ENCODE peak calls at places on chromosomes 4 and X, in ten cellular contexts. R, A, G, C, T, K, M, U, V and F are unnamed samples.

GRCh38 chrX:71098302-71098701 is 2.7 kb downstream of the FOXO4 start:
- DNase-seq in R (peak), A (peak), G (peak), C (peak), T (peak), K (no peak), M (peak), U (peak), V (peak), F (peak)

GRCh38 chr4:74474345-74475099 is 29.6 kb downstream of the AREG start:
- DNase-seq in R (no peak), A (no peak), G (peak), C (no peak), T (peak), K (no peak), M (peak), U (no peak), V (no peak), F (no peak)

GRCh38 chrX:116490091-116490490 is 27.3 kb upstream of the CT83 start:
- DNase-seq in R (no peak), A (no peak), G (no peak), C (no peak), T (peak), K (no peak), M (no peak), U (no peak), V (no peak), F (no peak)

GRCh38 chrX:9538544-9539045 is 73.7 kb downstream of the TBL1X start:
- DNase-seq in R (no peak), A (no peak), G (no peak), C (no peak), T (peak), K (peak), M (peak), U (no peak), V (no peak), F (no peak)

GRCh38 chr4:156870166-156870565 is 101.4 kb downstream of the PDGFC start:
- DNase-seq in R (no peak), A (no peak), G (no peak), C (no peak), T (peak), K (no peak), M (no peak), U (no peak), V (no peak), F (no peak)

GRCh38 chr4:34676390-34676789 is 1567.9 kb downstream of the ARAP2 start:
- DNase-seq in R (no peak), A (no peak), G (no peak), C (no peak), T (peak), K (no peak), M (no peak), U (no peak), V (no peak), F (no peak)

GRCh38 chr4:7148337-7148736 is 44.0 kb upstream of the SORCS2 start:
- DNase-seq in R (no peak), A (no peak), G (no peak), C (no peak), T (no peak), K (no peak), M (no peak), U (no peak), V (no peak), F (no peak)

GRCh38 chr4:133584714-133585113 is 435.6 kb downstream of the PCDH10 start:
- DNase-seq in R (no peak), A (no peak), G (no peak), C (no peak), T (peak), K (no peak), M (no peak), U (no peak), V (no peak), F (no peak)

GRCh38 chr4:53583513-53583912 is 7.8 kb downstream of the LNX1 start:
- DNase-seq in R (no peak), A (no peak), G (no peak), C (no peak), T (no peak), K (no peak), M (no peak), U (no peak), V (no peak), F (no peak)

GRCh38 chr4:38004887-38005286 is 44.7 kb downstream of the PTTG2 start:
- DNase-seq in R (no peak), A (no peak), G (no peak), C (no peak), T (no peak), K (no peak), M (no peak), U (no peak), V (no peak), F (no peak)

GRCh38 chr4:81827568-81828202 is 356.0 kb upstream of the RASGEF1B start:
- DNase-seq in R (peak), A (no peak), G (no peak), C (no peak), T (no peak), K (no peak), M (no peak), U (no peak), V (no peak), F (no peak)

GRCh38 chr4:131978120-131978519 is 1171.0 kb upstream of the PCDH10 start:
- DNase-seq in R (no peak), A (no peak), G (no peak), C (no peak), T (no peak), K (no peak), M (no peak), U (no peak), V (no peak), F (no peak)

GRCh38 chr4:154024097-154024496 is 235.2 kb upstream of the SFRP2 start:
- DNase-seq in R (peak), A (peak), G (no peak), C (no peak), T (peak), K (peak), M (no peak), U (no peak), V (peak), F (no peak)

GRCh38 chr4:2400841-2401609 is 17.4 kb downstream of the ZFYVE28 start:
- DNase-seq in R (peak), A (no peak), G (peak), C (no peak), T (no peak), K (no peak), M (peak), U (no peak), V (no peak), F (no peak)

GRCh38 chr4:26085581-26085980 is 171.6 kb downstream of the SMIM20 start:
- DNase-seq in R (no peak), A (no peak), G (no peak), C (no peak), T (no peak), K (no peak), M (no peak), U (no peak), V (no peak), F (no peak)

GRCh38 chr4:8785656-8786142 is 85.9 kb downstream of the HMX1 start:
- DNase-seq in R (no peak), A (no peak), G (no peak), C (no peak), T (no peak), K (no peak), M (no peak), U (no peak), V (no peak), F (no peak)

GRCh38 chr4:187550256-187550950 is 445.2 kb upstream of the ZFP42 start:
- DNase-seq in R (no peak), A (no peak), G (no peak), C (no peak), T (no peak), K (no peak), M (no peak), U (no peak), V (no peak), F (no peak)

GRCh38 chrX:23737413-23737812 is 5.7 kb downstream of the ACOT9 start:
- DNase-seq in R (peak), A (no peak), G (no peak), C (no peak), T (peak), K (no peak), M (no peak), U (no peak), V (no peak), F (no peak)

GRCh38 chrX:110082156-110082555 is 79.2 kb downstream of the TMEM164 start:
- DNase-seq in R (no peak), A (no peak), G (no peak), C (no peak), T (peak), K (no peak), M (peak), U (no peak), V (no peak), F (no peak)

GRCh38 chr4:174714393-174715211 is 114.4 kb downstream of the GLRA3 start:
- DNase-seq in R (peak), A (peak), G (peak), C (no peak), T (peak), K (no peak), M (peak), U (no peak), V (peak), F (no peak)

GRCh38 chrX:21702725-21703228 is 44.6 kb upstream of the KLHL34 start:
- DNase-seq in R (no peak), A (no peak), G (no peak), C (no peak), T (no peak), K (no peak), M (no peak), U (no peak), V (no peak), F (no peak)
- TF ChIP-seq CTCF in R (no peak), A (no peak), G (no peak), C (no peak), T (no peak), K (no peak), M (no peak), U (no peak), V (no peak), F (no peak)

GRCh38 chr4:39587881-39588280 is 50.8 kb downstream of the SMIM14 start:
- DNase-seq in R (no peak), A (no peak), G (no peak), C (no peak), T (peak), K (no peak), M (no peak), U (no peak), V (no peak), F (no peak)

DNA sequence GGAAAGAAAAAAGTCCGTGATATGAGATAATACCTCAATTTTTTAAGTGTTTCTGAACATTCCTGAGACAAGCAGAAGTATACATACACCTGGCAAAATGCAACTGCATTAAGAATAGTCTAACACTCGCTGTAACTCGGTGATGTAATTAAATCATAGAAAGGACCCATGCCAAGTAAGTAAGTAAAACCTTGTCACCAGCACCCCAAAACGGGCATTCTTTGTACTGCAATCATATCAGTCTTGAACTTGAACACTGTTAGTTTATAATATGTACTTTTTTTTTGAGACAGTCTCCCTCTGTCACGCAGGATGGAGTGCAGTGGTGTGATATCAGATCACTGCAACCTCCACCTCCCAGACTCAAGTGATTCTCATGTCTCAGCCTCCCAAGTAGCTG is 47.4 kb downstream of the SMIM14 start:
- DNase-seq in R (no peak), A (no peak), G (peak), C (no peak), T (peak), K (no peak), M (peak), U (no peak), V (no peak), F (no peak)
- TF ChIP-seq CTCF in R (no peak), A (no peak), G (no peak), C (no peak), T (no peak), K (no peak), M (peak), U (no peak), V (no peak), F (no peak)

DNA sequence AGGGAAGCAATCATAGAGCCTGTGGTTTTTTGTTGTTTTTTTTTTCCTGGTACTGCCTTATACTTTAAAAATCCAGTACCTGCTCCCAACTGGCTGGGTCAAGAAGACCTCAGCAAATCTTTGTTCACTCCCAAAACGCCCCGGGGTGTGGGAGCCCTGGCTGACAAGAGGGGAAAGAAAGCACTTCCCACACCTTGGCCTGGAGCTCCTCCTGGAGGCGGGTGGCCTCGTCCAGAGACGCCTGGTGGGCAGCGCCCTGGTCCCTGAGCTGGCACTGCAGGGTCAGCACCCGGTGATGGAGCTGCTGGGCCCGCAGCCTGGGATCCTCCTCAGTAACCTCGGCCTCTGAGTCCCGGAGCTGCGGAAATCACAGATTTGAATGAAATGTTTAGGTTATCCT is 38.2 kb downstream of the C4orf50 start:
- DNase-seq in R (no peak), A (peak), G (no peak), C (no peak), T (no peak), K (no peak), M (no peak), U (no peak), V (peak), F (no peak)
- TF ChIP-seq CTCF in R (no peak), A (no peak), G (no peak), C (no peak), T (peak), K (peak), M (peak), U (no peak), V (no peak), F (no peak)

GRCh38 chrX:76420237-76420636 is 7.3 kb upstream of the MAGEE1 start:
- DNase-seq in R (no peak), A (no peak), G (no peak), C (no peak), T (peak), K (no peak), M (no peak), U (no peak), V (no peak), F (no peak)
- TF ChIP-seq CTCF in R (peak), A (no peak), G (no peak), C (no peak), T (no peak), K (no peak), M (no peak), U (no peak), V (no peak), F (no peak)

GRCh38 chr4:162767090-162767489 is 399.6 kb downstream of the NAF1 start:
- DNase-seq in R (no peak), A (no peak), G (no peak), C (no peak), T (no peak), K (no peak), M (no peak), U (no peak), V (no peak), F (no peak)

DNA sequence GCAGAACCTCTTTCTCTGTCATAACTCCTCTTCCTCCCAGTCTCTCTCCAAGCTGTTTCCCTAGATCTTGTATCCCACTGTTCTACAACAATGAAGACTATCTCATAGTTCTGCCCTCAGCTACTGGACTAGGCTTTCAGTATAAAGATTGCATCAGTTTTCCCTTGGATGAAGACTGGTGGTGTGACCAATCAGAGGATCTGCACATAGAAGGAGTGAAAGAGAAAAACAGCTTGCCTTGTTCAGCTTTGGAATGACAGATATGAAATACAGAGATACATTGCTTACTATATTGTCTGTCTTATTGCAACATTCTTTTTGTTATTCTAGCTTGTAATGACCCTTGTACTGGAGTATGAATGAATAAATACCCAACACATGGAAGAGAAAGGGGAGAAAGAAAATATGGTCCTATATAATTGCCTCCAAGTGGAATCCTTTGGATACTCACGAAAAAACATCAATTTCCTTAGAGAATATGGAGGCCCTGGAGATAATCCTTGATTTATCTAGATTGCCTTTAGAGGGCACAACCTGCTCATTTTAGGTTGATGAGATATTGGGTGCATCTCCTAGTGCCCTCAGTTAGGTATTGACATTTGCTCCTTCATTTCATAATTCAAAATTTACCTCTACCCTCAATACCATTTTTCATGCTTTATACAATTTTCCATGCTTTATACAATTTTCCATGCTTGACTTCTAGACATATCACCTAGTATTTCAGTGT is 395.8 kb downstream of the NAF1 start:
- DNase-seq in R (no peak), A (no peak), G (no peak), C (no peak), T (peak), K (no peak), M (no peak), U (no peak), V (no peak), F (no peak)
- TF ChIP-seq CTCF in R (no peak), A (no peak), G (no peak), C (no peak), T (no peak), K (no peak), M (no peak), U (no peak), V (no peak), F (no peak)

GRCh38 chrX:153878969-153879653 is 6.9 kb downstream of the L1CAM start:
- DNase-seq in R (no peak), A (no peak), G (no peak), C (no peak), T (peak), K (no peak), M (no peak), U (no peak), V (peak), F (no peak)
- TF ChIP-seq CTCF in R (no peak), A (no peak), G (no peak), C (no peak), T (no peak), K (no peak), M (no peak), U (no peak), V (no peak), F (no peak)

GRCh38 chrX:120750381-120750780 is 120.5 kb upstream of the C1GALT1C1 start:
- DNase-seq in R (no peak), A (no peak), G (no peak), C (no peak), T (no peak), K (no peak), M (no peak), U (no peak), V (no peak), F (no peak)
- TF ChIP-seq CTCF in R (no peak), A (no peak), G (no peak), C (no peak), T (no peak), K (no peak), M (no peak), U (no peak), V (no peak), F (no peak)